ENCODE peak calls at places on chromosome 13, in six cellular contexts. F, B, W, O, K and R are unnamed samples.

GRCh38 chr13:42039457-42039945 is 8.9 kb upstream of the DGKH start:
- DNase-seq in W (no peak), O (no peak), F (peak; percentile 49), K (no peak), B (no peak), R (peak; percentile 27)

GRCh38 chr13:106513025-106513424 is 22.4 kb downstream of the EFNB2 start:
- DNase-seq in B (peak; percentile 45), K (peak; percentile 81), F (no peak), W (peak; percentile 73), O (peak; percentile 9), R (peak; percentile 62)

GRCh38 chr13:28376604-28377003 is 118.3 kb downstream of the FLT1 start:
- DNase-seq in W (no peak), O (no peak), F (no peak), B (no peak), K (no peak), R (no peak)

GRCh38 chr13:48942131-48942530 is 33.6 kb upstream of the FNDC3A start:
- DNase-seq in B (peak; percentile 75), O (peak; percentile 77), F (no peak), W (peak; percentile 68), K (peak; percentile 75), R (peak; percentile 29)

GRCh38 chr13:66835040-66835628 is 395.0 kb downstream of the PCDH9 start:
- DNase-seq in K (peak; percentile 39), B (peak; percentile 18), F (peak; percentile 53), W (peak; percentile 18), O (no peak), R (no peak)

GRCh38 chr13:101325423-101325822 is 90.9 kb downstream of the NALCN start:
- DNase-seq in K (no peak), O (no peak), W (no peak), F (no peak), B (no peak), R (no peak)

GRCh38 chr13:113854238-113855011 is 9.5 kb downstream of the GAS6 start:
- DNase-seq in B (peak; percentile 81), K (peak; percentile 66), W (peak; percentile 53), O (peak; percentile 56), F (peak; percentile 54), R (no peak)

GRCh38 chr13:46124967-46125933 is 20.4 kb upstream of the CPB2 start:
- DNase-seq in B (no peak), W (no peak), F (no peak), O (peak; percentile 6), K (no peak), R (no peak)

GRCh38 chr13:71867101-71867814 is at the start of gene DACH1:
- DNase-seq in F (peak; percentile 80), O (peak; percentile 35), B (peak; percentile 20), K (peak; percentile 76), W (peak; percentile 71), R (peak; percentile 24)
- H3K9ac ChIP-seq in F (peak within 1 kb of the TSS; percentile 27), O (no peak within 1 kb of the TSS), B (no peak within 1 kb of the TSS), K (no peak within 1 kb of the TSS), W (peak within 1 kb of the TSS; percentile 78), R (no peak within 1 kb of the TSS)

DNA sequence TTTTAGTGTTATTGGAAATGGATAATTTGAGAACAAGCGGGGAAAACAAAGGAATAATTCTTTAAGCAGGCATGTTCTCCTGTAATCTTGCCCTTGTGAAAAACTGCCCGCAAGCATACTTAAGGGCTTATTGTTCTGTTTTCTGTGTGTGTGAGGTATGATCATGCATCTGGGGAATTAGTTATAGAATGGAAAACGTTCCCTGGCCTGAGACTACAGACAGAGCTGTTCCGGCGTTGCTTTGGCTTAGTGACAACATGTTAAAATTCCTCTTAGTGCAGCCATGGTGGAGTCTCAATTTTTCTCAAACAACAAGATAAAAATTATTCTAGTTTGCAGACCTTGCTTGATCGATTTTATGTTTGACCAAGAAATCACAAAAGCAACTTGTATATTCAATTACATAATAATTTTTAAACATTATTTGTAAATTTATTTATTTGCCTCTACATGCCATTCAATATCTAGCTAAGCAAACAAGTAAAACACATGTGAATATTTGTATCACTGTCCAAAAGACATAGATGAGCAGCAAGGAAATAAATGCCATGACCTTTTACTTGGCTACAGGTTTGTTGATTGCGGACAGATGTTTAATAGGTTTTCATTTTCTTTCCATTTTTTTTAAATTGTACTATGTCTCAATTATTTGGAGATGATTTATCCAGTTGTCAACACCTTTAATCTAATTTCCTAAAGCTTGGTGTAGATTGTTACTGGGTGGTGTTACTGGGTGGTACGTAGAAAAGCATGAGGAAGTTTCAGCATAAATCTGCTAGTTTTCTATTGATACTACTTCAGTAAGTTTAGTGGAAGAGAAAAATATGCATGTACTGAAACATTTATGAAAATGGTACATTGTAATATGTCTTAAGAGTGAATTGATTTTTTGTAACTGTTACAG is 560.4 kb upstream of the SPRY2 start:
- DNase-seq in K (no peak), F (no peak), B (no peak), W (no peak), O (no peak), R (no peak)
- H3K9ac ChIP-seq in K (no peak overlapping the region), F (no peak overlapping the region), B (no peak overlapping the region), W (no peak overlapping the region), O (no peak overlapping the region), R (no peak overlapping the region)

DNA sequence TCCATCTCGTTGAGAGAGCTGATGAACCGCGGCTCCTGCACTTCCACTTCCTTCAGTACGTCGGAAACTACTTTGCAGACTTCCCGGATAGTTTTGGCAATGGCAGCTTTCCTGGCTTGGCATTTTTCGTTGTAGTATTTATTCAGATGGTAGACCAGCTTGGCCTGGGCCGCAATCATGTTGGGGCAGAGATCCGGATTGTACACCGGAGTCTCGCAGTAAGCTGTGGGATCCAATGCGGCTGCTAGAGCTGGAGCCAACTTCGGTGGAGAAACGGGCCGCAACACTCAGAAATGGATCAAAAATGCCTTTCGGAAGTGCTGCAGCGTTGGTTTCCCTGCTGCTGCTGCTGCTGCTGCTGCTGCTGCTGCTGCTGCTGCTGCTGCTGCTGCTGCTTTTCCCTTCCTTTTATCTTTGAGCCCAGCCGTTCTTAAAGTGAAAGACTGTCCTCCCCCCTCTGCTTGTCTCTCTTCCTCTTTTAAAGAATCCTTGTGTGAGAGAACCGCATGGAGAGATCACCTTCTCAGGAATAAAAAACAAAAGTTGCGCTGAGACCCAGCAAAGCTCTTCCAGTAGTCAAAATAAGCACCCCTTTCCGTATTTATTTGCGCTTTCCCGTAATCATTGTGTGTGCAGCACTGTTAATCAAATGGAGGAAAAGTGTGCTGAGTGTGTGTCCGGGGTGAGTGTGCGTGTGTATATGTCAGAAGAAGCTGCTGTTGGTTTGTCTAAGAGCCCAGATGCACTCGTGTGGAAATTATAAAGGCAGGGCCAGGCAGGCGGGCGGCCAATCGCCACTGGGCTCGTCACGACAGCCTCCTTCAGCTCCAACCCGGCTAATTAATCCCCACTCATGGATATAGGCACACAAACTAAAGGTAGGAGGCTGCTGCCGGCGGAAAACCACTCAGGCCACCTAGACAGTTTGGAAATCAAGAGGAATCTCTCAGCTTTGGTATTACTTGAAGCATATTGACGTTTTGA is at the start of gene MAB21L1:
- DNase-seq in W (peak; percentile 48), O (peak; percentile 89), K (peak; percentile 63), B (peak; percentile 19), F (peak; percentile 68), R (no peak)
- H3K9ac ChIP-seq in W (peak within 1 kb of the TSS; percentile 76), O (peak within 1 kb of the TSS; percentile 90), K (peak within 1 kb of the TSS; percentile 53), B (peak within 1 kb of the TSS; percentile 28), F (no peak within 1 kb of the TSS), R (no peak within 1 kb of the TSS)

GRCh38 chr13:20815469-20815868 is 41.7 kb upstream of the EEF1AKMT1 start:
- DNase-seq in B (peak; percentile 15), O (peak; percentile 28), W (peak; percentile 4), F (no peak), K (peak; percentile 21), R (peak; percentile 45)
- H3K9ac ChIP-seq in B (no peak overlapping the region), O (no peak overlapping the region), W (no peak overlapping the region), F (no peak overlapping the region), K (no peak overlapping the region), R (no peak overlapping the region)